ENCODE peak calls at places on chromosomes 6 and 20, in ten cellular contexts. Q, T, D, H, K, Z, U, S, E and B are unnamed samples.
A peak's percentile ranks its signal among the peaks of the same experiment; 100 is the strongest.

GRCh38 chr6:136137008-136137689 is 113.0 kb downstream of the MTFR2 start:
- DNase-seq in Q (no peak), T (no peak), D (no peak), H (no peak), K (peak; percentile 75), Z (no peak), U (no peak), S (no peak), E (no peak), B (no peak)

GRCh38 chr6:47473791-47474351 is 3.7 kb upstream of the CD2AP start:
- DNase-seq in Q (no peak), T (no peak), D (no peak), H (no peak), K (no peak), Z (no peak), U (no peak), S (no peak), E (no peak), B (no peak)

GRCh38 chr6:160160450-160160849 is 38.8 kb downstream of the SLC22A1 start:
- DNase-seq in Q (no peak), T (no peak), D (no peak), H (no peak), K (no peak), Z (no peak), U (no peak), S (no peak), E (no peak), B (no peak)

GRCh38 chr6:125913864-125914351 is 42.7 kb upstream of the HINT3 start:
- DNase-seq in Q (no peak), T (no peak), D (no peak), H (no peak), K (peak; percentile 95), Z (no peak), U (peak; percentile 99), S (no peak), E (no peak), B (no peak)

GRCh38 chr6:166624275-166624674 is 2.8 kb downstream of the RPS6KA2 start:
- DNase-seq in Q (no peak), T (no peak), D (no peak), H (no peak), K (peak; percentile 71), Z (no peak), U (peak; percentile 97), S (no peak), E (no peak), B (no peak)

GRCh38 chr20:20548527-20549266 is 163.7 kb downstream of the RALGAPA2 start:
- DNase-seq in Q (peak; percentile 90), T (no peak), D (no peak), H (no peak), K (no peak), Z (no peak), U (no peak), S (peak; percentile 97), E (no peak), B (no peak)

GRCh38 chr6:95804847-95805541 is 210.8 kb upstream of the FUT9 start:
- DNase-seq in Q (no peak), T (no peak), D (no peak), H (no peak), K (no peak), Z (no peak), U (no peak), S (no peak), E (no peak), B (no peak)

GRCh38 chr6:28634758-28635546 is 109.3 kb downstream of the GPX5 start:
- DNase-seq in Q (peak; percentile 3), T (no peak), D (no peak), H (no peak), K (peak; percentile 13), Z (no peak), U (peak; percentile 36), S (peak; percentile 37), E (no peak), B (no peak)

GRCh38 chr6:78909391-78909790 is 42.0 kb downstream of the IRAK1BP1 start:
- DNase-seq in Q (no peak), T (no peak), D (no peak), H (no peak), K (peak; percentile 20), Z (no peak), U (peak; percentile 73), S (no peak), E (no peak), B (no peak)

GRCh38 chr6:11869656-11870340 is 91.2 kb upstream of the ADTRP start:
- DNase-seq in Q (no peak), T (no peak), D (peak; percentile 54), H (no peak), K (peak; percentile 87), Z (no peak), U (peak; percentile 66), S (no peak), E (no peak), B (no peak)

GRCh38 chr20:63106765-63107448 is 100.1 kb upstream of the BHLHE23 start:
- DNase-seq in Q (no peak), T (no peak), D (no peak), H (no peak), K (no peak), Z (no peak), U (no peak), S (no peak), E (no peak), B (no peak)

GRCh38 chr6:44107017-44107416 is 20.2 kb downstream of the MRPL14 start:
- DNase-seq in Q (no peak), T (no peak), D (no peak), H (no peak), K (no peak), Z (no peak), U (no peak), S (no peak), E (no peak), B (no peak)

GRCh38 chr6:42363906-42364859 is 87.5 kb downstream of the TRERF1 start:
- DNase-seq in Q (no peak), T (no peak), D (no peak), H (no peak), K (no peak), Z (no peak), U (no peak), S (no peak), E (no peak), B (no peak)

GRCh38 chr6:26031151-26031594 is 56.1 kb upstream of the HFE start:
- DNase-seq in Q (no peak), T (no peak), D (no peak), H (no peak), K (peak; percentile 19), Z (no peak), U (peak; percentile 20), S (no peak), E (no peak), B (peak; percentile 35)

GRCh38 chr20:1263853-1264252 is 2.2 kb upstream of the SNPH start:
- DNase-seq in Q (no peak), T (no peak), D (no peak), H (no peak), K (peak; percentile 27), Z (no peak), U (peak; percentile 61), S (no peak), E (no peak), B (no peak)

GRCh38 chr6:168364793-168365421 is 45.3 kb upstream of the DACT2 start:
- DNase-seq in Q (no peak), T (no peak), D (no peak), H (no peak), K (no peak), Z (no peak), U (no peak), S (no peak), E (no peak), B (no peak)

GRCh38 chr20:63957690-63958441 is 1.6 kb upstream of the UCKL1 start:
- DNase-seq in Q (no peak), T (no peak), D (peak; percentile 88), H (no peak), K (peak; percentile 25), Z (no peak), U (peak; percentile 65), S (no peak), E (no peak), B (no peak)

GRCh38 chr6:122808121-122808885 is 19.2 kb downstream of the SMPDL3A start:
- DNase-seq in Q (no peak), T (no peak), D (no peak), H (no peak), K (no peak), Z (no peak), U (no peak), S (no peak), E (no peak), B (peak; percentile 57)